ENCODE peak calls at places on chromosome 10, in four cellular contexts. One of them, this sample, is unnamed.

GRCh38 chr10:110576220-110576619 is 8.7 kb downstream of the SMC3 start:
- DNase-seq in MM.1S: no peak
- DNase-seq in breast epithelium: no peak
- DNase-seq in uterus: no peak
- DNase-seq in this sample: peak

GRCh38 chr10:48938281-48938680 is 1.4 kb downstream of the LRRC18 start:
- DNase-seq in breast epithelium: no peak
- DNase-seq in uterus: no peak
- DNase-seq in MM.1S: no peak
- DNase-seq in this sample: no peak

GRCh38 chr10:13776861-13777301 is 190.1 kb downstream of the PRPF18 start:
- DNase-seq in uterus: no peak
- DNase-seq in breast epithelium: no peak
- DNase-seq in MM.1S: no peak
- DNase-seq in this sample: peak

GRCh38 chr10:97169911-97170693 is 15.7 kb downstream of the SLIT1 start:
- DNase-seq in uterus: no peak
- DNase-seq in breast epithelium: peak
- DNase-seq in MM.1S: no peak
- DNase-seq in this sample: no peak

GRCh38 chr10:88921194-88921593 is 31.4 kb downstream of the ACTA2 start:
- DNase-seq in uterus: no peak
- DNase-seq in MM.1S: no peak
- DNase-seq in breast epithelium: no peak
- DNase-seq in this sample: no peak

GRCh38 chr10:124011464-124011863 is 81.9 kb downstream of the CHST15 start:
- DNase-seq in MM.1S: no peak
- DNase-seq in uterus: no peak
- DNase-seq in breast epithelium: no peak
- DNase-seq in this sample: no peak

GRCh38 chr10:121681171-121681752 is 83.0 kb upstream of the FGFR2 start:
- DNase-seq in uterus: no peak
- DNase-seq in breast epithelium: no peak
- DNase-seq in MM.1S: no peak
- DNase-seq in this sample: peak

GRCh38 chr10:46541735-46542566 is 14.5 kb downstream of the GPRIN2 start:
- DNase-seq in uterus: no peak
- DNase-seq in breast epithelium: peak
- DNase-seq in MM.1S: no peak
- DNase-seq in this sample: no peak

GRCh38 chr10:133260895-133261725 is 15.6 kb downstream of the ADAM8 start:
- DNase-seq in MM.1S: peak
- DNase-seq in uterus: peak
- DNase-seq in breast epithelium: no peak
- DNase-seq in this sample: peak

GRCh38 chr10:83372646-83373045 is 766.7 kb upstream of the GHITM start:
- DNase-seq in MM.1S: no peak
- DNase-seq in breast epithelium: no peak
- DNase-seq in uterus: no peak
- DNase-seq in this sample: peak

GRCh38 chr10:119542990-119543813 is 683 bp upstream of the RGS10 start:
- DNase-seq in MM.1S: peak
- DNase-seq in breast epithelium: no peak
- DNase-seq in uterus: peak
- DNase-seq in this sample: peak

GRCh38 chr10:77959384-77959783 is 32.8 kb upstream of the DLG5 start:
- DNase-seq in uterus: no peak
- DNase-seq in MM.1S: no peak
- DNase-seq in breast epithelium: no peak
- DNase-seq in this sample: no peak

GRCh38 chr10:113967096-113967495 is 76.6 kb upstream of the ADRB1 start:
- DNase-seq in breast epithelium: no peak
- DNase-seq in uterus: no peak
- DNase-seq in MM.1S: no peak
- DNase-seq in this sample: no peak

GRCh38 chr10:113965683-113966082 is 78.0 kb upstream of the ADRB1 start:
- DNase-seq in MM.1S: no peak
- DNase-seq in breast epithelium: no peak
- DNase-seq in uterus: no peak
- DNase-seq in this sample: no peak

GRCh38 chr10:113965077-113965476 is 78.6 kb upstream of the ADRB1 start:
- DNase-seq in MM.1S: no peak
- DNase-seq in breast epithelium: no peak
- DNase-seq in uterus: no peak
- DNase-seq in this sample: no peak

GRCh38 chr10:113971349-113971973 is 72.2 kb upstream of the ADRB1 start:
- DNase-seq in uterus: no peak
- DNase-seq in breast epithelium: no peak
- DNase-seq in MM.1S: no peak
- DNase-seq in this sample: no peak

DNA sequence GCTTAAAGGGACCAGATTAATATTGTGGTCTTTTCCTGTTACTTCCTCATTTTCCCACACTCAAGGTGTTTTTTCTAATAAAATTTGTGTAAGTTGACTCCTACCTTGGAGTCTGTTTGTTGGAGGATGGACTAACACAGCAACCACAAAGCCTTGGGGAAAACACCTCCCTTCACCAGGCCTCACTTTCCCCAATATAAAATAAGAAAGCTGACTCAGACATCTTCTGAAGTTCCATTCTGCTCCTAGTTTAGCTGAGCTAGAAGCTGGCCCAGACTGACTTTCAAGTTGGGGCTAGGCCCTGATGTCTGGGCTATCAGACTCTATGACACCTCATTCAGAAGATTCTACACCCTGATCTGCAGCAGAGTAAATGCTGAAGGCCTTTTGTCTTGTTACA is 73.0 kb upstream of the ADRB1 start:
- DNase-seq in breast epithelium: no peak
- DNase-seq in uterus: no peak
- DNase-seq in MM.1S: peak
- DNase-seq in this sample: no peak
- TF ChIP-seq CTCF in breast epithelium: no peak
- TF ChIP-seq CTCF in uterus: no peak
- TF ChIP-seq CTCF in MM.1S: no peak
- TF ChIP-seq CTCF in this sample: no peak

DNA sequence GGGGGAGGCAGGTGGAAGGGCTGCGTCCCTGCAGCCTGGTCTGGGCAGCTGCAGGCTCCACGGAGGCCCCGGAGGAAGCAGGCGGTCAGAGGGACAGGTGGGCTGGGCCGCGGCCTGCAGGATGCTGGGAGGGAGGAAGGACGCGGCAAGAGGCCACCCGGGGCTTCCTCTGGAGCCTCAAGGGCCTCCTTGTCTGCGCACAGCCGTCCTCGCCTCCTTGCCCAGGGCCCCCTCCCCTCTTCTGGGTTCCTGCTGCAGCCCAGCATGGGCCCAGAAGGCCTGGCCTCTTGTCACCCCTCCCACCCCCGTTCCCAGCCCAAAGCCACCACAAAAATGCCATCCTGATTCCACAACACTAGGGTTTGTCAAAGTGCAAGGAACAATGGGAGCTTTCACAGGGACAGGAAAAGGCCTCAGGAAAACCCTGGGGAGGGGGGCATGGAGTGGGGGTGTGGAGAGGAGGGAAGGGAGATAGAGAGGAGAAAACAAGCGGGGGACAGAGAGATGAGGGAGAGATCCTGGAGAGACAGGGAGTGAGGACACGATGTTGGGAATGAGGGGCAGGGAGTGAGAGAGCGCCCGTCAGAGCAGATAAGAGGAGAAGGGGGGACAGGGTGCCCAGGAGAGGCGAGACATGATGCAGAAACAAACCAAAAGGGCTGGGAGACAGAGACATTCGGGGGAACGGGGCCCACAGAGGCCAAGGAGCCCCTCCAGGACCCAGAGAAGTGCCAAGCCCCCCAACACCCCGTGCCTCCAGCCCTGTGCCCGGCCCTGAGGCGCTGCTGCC is 41.8 kb downstream of the ZCCHC24 start:
- DNase-seq in uterus: peak
- DNase-seq in breast epithelium: peak
- DNase-seq in MM.1S: no peak
- DNase-seq in this sample: peak
- H3K4me3 ChIP-seq in uterus: no peak
- H3K4me3 ChIP-seq in breast epithelium: peak
- H3K4me3 ChIP-seq in MM.1S: no peak
- H3K4me3 ChIP-seq in this sample: no peak

DNA sequence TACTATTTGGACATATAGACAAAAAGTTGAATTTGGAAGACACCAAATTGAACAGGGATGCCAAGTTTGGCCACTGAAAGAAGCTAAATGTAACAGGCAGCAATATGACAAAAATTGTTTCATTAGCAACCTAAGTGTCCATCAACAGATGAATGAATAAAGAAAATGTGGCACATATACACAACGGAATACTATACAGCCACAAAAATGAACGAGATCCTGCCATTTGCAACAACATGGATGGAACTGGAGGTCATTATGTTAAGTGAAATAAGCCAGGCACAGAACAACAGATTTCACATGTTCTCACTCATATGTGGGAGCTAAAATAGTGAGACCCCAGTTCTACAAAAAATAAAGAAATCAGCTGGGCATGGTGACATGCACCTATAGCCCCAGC is 43.8 kb downstream of the NEBL start:
- DNase-seq in uterus: no peak
- DNase-seq in breast epithelium: no peak
- DNase-seq in MM.1S: no peak
- DNase-seq in this sample: no peak
- TF ChIP-seq CTCF in uterus: no peak
- TF ChIP-seq CTCF in breast epithelium: no peak
- TF ChIP-seq CTCF in MM.1S: no peak
- TF ChIP-seq CTCF in this sample: no peak

GRCh38 chr10:29618341-29619171 is 16.2 kb downstream of the SVIL start:
- DNase-seq in uterus: peak
- DNase-seq in breast epithelium: no peak
- DNase-seq in MM.1S: no peak
- DNase-seq in this sample: no peak

GRCh38 chr10:29620112-29620690 is 14.6 kb downstream of the SVIL start:
- DNase-seq in breast epithelium: no peak
- DNase-seq in MM.1S: no peak
- DNase-seq in uterus: no peak
- DNase-seq in this sample: no peak

GRCh38 chr10:29621161-29621560 is 13.6 kb downstream of the SVIL start:
- DNase-seq in MM.1S: no peak
- DNase-seq in breast epithelium: no peak
- DNase-seq in uterus: no peak
- DNase-seq in this sample: peak

GRCh38 chr10:29617880-29618340 is 16.9 kb downstream of the SVIL start:
- DNase-seq in breast epithelium: no peak
- DNase-seq in uterus: peak
- DNase-seq in MM.1S: no peak
- DNase-seq in this sample: no peak

DNA sequence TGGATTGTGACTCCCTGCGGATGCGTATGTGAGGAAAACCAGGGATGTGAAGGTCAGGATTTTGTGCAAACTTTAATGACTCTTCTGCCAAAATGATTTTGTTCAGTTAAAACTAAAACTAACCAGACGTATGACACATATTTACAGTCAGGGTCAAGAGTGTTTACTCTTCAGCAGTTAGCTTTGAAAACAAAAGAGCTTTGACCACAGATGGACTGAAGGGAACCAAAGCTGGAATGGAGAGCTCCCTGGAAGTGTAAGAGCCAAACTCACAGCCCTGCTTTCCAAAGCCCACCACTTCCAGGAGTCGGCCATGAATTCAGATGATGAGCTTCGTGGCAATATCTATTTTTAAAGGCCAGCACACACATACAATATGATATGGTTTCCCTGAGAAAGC is 15.5 kb downstream of the SVIL start:
- DNase-seq in uterus: no peak
- DNase-seq in MM.1S: no peak
- DNase-seq in breast epithelium: no peak
- DNase-seq in this sample: peak
- H3K4me3 ChIP-seq in uterus: peak
- H3K4me3 ChIP-seq in MM.1S: no peak
- H3K4me3 ChIP-seq in breast epithelium: peak
- H3K4me3 ChIP-seq in this sample: no peak

GRCh38 chr10:44306762-44307161 is 78.1 kb downstream of the CXCL12 start:
- DNase-seq in MM.1S: no peak
- DNase-seq in breast epithelium: no peak
- DNase-seq in uterus: no peak
- DNase-seq in this sample: peak
- TF ChIP-seq CTCF in MM.1S: no peak
- TF ChIP-seq CTCF in breast epithelium: no peak
- TF ChIP-seq CTCF in uterus: no peak
- TF ChIP-seq CTCF in this sample: peak

DNA sequence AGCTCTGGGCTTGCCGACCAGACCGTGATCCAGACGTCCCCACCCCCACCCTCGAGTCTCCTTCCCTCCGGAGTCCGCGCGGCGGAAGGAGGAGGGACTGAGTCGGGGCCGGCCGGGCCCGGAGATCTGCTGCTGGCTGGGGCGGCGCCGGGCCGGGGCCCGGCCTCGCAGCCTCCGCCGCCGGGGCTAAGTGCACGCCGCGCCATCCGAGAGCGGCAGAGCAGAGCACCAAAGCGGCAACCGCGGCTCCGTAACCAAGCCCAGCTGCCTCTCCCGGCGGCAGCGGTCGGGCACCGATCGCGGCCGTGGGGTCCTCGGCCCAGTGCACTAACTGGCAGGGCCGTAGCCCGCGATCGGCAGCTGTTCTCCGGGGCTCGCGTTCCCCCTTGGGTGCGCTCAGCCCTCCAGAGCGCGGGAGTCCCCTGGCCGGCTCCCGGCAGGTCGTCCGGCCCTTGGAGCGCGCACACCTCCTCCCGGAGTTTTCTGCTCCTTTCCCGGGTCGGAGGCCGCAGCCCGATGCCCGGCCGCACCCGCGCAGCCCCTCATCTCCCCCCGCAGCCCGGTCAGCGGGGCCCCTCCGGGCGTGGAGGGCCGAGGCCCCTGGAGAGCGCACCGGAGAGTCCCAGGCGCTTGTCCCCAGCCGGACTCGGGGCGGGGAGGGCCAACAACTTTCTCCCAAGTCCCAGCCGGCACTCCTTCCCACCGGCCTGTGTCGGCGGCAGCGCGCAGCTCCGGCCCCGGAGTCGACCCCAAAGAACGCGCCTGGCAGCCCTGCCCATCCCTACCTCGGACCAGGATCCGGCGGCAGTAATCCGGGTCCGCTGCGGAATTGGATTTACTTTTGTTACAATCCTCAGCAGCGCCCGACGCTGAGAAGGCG is 799 bp downstream of the VAX1 start:
- DNase-seq in breast epithelium: no peak
- DNase-seq in MM.1S: no peak
- DNase-seq in uterus: no peak
- DNase-seq in this sample: peak
- H3K4me3 ChIP-seq in breast epithelium: peak
- H3K4me3 ChIP-seq in MM.1S: no peak
- H3K4me3 ChIP-seq in uterus: no peak
- H3K4me3 ChIP-seq in this sample: peak

GRCh38 chr10:17178006-17178405 is 23.5 kb downstream of the TRDMT1 start:
- DNase-seq in MM.1S: no peak
- DNase-seq in uterus: no peak
- DNase-seq in breast epithelium: no peak
- DNase-seq in this sample: no peak
- TF ChIP-seq CTCF in MM.1S: no peak
- TF ChIP-seq CTCF in uterus: no peak
- TF ChIP-seq CTCF in breast epithelium: no peak
- TF ChIP-seq CTCF in this sample: no peak

This sample was measured in AG10803.